ENCODE peak calls at places on chromosomes 3 and 15, in seven cellular contexts. One of them, this sample, is unnamed. For H3K27me3, the result is how much of the 10 kb centered on the place peaks cover.

GRCh38 chr3:89000886-89001285 is 106.5 kb upstream of the EPHA3 start:
- DNase-seq in uterus: no peak
- DNase-seq in SK-N-SH: no peak
- DNase-seq in tibial artery: no peak
- DNase-seq in MM.1S: no peak
- DNase-seq in kidney epithelial cell: peak
- DNase-seq in IMR-90: no peak
- DNase-seq in this sample: no peak

GRCh38 chr15:57752426-57752825 is 45.9 kb downstream of the POLR2M start:
- DNase-seq in uterus: peak
- DNase-seq in MM.1S: no peak
- DNase-seq in kidney epithelial cell: no peak
- DNase-seq in tibial artery: no peak
- DNase-seq in IMR-90: no peak
- DNase-seq in SK-N-SH: no peak
- DNase-seq in this sample: no peak

GRCh38 chr15:71301958-71302621 is 186.8 kb downstream of the THSD4 start:
- DNase-seq in MM.1S: no peak
- DNase-seq in tibial artery: no peak
- DNase-seq in IMR-90: peak
- DNase-seq in kidney epithelial cell: no peak
- DNase-seq in SK-N-SH: no peak
- DNase-seq in uterus: no peak
- DNase-seq in this sample: no peak

GRCh38 chr15:85621096-85621495 is 173.6 kb downstream of the KLHL25 start:
- DNase-seq in SK-N-SH: no peak
- DNase-seq in tibial artery: no peak
- DNase-seq in uterus: no peak
- DNase-seq in MM.1S: no peak
- DNase-seq in kidney epithelial cell: no peak
- DNase-seq in IMR-90: no peak
- DNase-seq in this sample: no peak

GRCh38 chr15:41870689-41871081 is 23.2 kb downstream of the SPTBN5 start:
- DNase-seq in SK-N-SH: no peak
- DNase-seq in IMR-90: peak
- DNase-seq in tibial artery: no peak
- DNase-seq in uterus: no peak
- DNase-seq in MM.1S: no peak
- DNase-seq in kidney epithelial cell: peak
- DNase-seq in this sample: no peak

GRCh38 chr15:79834496-79834895 is 62.3 kb downstream of the MTHFS start:
- DNase-seq in uterus: no peak
- DNase-seq in SK-N-SH: no peak
- DNase-seq in kidney epithelial cell: no peak
- DNase-seq in tibial artery: no peak
- DNase-seq in IMR-90: no peak
- DNase-seq in MM.1S: no peak
- DNase-seq in this sample: no peak

GRCh38 chr15:66670698-66671580 is 31.1 kb upstream of the SMAD6 start:
- DNase-seq in SK-N-SH: peak
- DNase-seq in tibial artery: no peak
- DNase-seq in IMR-90: no peak
- DNase-seq in uterus: no peak
- DNase-seq in kidney epithelial cell: no peak
- DNase-seq in MM.1S: no peak
- DNase-seq in this sample: no peak

GRCh38 chr3:12902181-12902999 is 61.0 kb upstream of the RPL32 start:
- DNase-seq in uterus: no peak
- DNase-seq in SK-N-SH: no peak
- DNase-seq in IMR-90: no peak
- DNase-seq in tibial artery: no peak
- DNase-seq in MM.1S: no peak
- DNase-seq in kidney epithelial cell: no peak
- DNase-seq in this sample: no peak

GRCh38 chr3:14152233-14152962 is 26.0 kb downstream of the XPC start:
- DNase-seq in MM.1S: peak
- DNase-seq in uterus: no peak
- DNase-seq in kidney epithelial cell: no peak
- DNase-seq in SK-N-SH: no peak
- DNase-seq in tibial artery: no peak
- DNase-seq in IMR-90: no peak
- DNase-seq in this sample: no peak

GRCh38 chr3:27533718-27534578 is 49.8 kb upstream of the SLC4A7 start:
- DNase-seq in MM.1S: no peak
- DNase-seq in kidney epithelial cell: peak
- DNase-seq in tibial artery: peak
- DNase-seq in IMR-90: peak
- DNase-seq in uterus: peak
- DNase-seq in SK-N-SH: no peak
- DNase-seq in this sample: peak

GRCh38 chr3:5051772-5052171 is 70.3 kb upstream of the ARL8B start:
- DNase-seq in MM.1S: no peak
- DNase-seq in uterus: no peak
- DNase-seq in IMR-90: no peak
- DNase-seq in SK-N-SH: no peak
- DNase-seq in kidney epithelial cell: no peak
- DNase-seq in tibial artery: no peak
- DNase-seq in this sample: no peak

GRCh38 chr15:68407141-68407885 is 24.6 kb downstream of the ITGA11 start:
- DNase-seq in IMR-90: no peak
- DNase-seq in tibial artery: peak
- DNase-seq in MM.1S: no peak
- DNase-seq in uterus: peak
- DNase-seq in kidney epithelial cell: no peak
- DNase-seq in SK-N-SH: no peak
- DNase-seq in this sample: no peak

GRCh38 chr15:68403161-68403941 is 28.6 kb downstream of the ITGA11 start:
- DNase-seq in kidney epithelial cell: no peak
- DNase-seq in IMR-90: no peak
- DNase-seq in uterus: peak
- DNase-seq in SK-N-SH: no peak
- DNase-seq in MM.1S: no peak
- DNase-seq in tibial artery: peak
- DNase-seq in this sample: no peak

GRCh38 chr15:68407886-68408500 is 24.0 kb downstream of the ITGA11 start:
- DNase-seq in kidney epithelial cell: no peak
- DNase-seq in IMR-90: no peak
- DNase-seq in uterus: no peak
- DNase-seq in SK-N-SH: no peak
- DNase-seq in tibial artery: peak
- DNase-seq in MM.1S: no peak
- DNase-seq in this sample: no peak

GRCh38 chr15:68404056-68404798 is 27.7 kb downstream of the ITGA11 start:
- DNase-seq in IMR-90: no peak
- DNase-seq in tibial artery: peak
- DNase-seq in MM.1S: no peak
- DNase-seq in SK-N-SH: no peak
- DNase-seq in uterus: peak
- DNase-seq in kidney epithelial cell: no peak
- DNase-seq in this sample: no peak

GRCh38 chr15:68405426-68406250 is 26.3 kb downstream of the ITGA11 start:
- DNase-seq in kidney epithelial cell: no peak
- DNase-seq in tibial artery: peak
- DNase-seq in MM.1S: no peak
- DNase-seq in uterus: peak
- DNase-seq in SK-N-SH: no peak
- DNase-seq in IMR-90: no peak
- DNase-seq in this sample: no peak
- H3K27me3 ChIP-seq in kidney epithelial cell: under half
- H3K27me3 ChIP-seq in tibial artery: under half
- H3K27me3 ChIP-seq in MM.1S: under half
- H3K27me3 ChIP-seq in uterus: under half
- H3K27me3 ChIP-seq in SK-N-SH: under half
- H3K27me3 ChIP-seq in IMR-90: under half
- H3K27me3 ChIP-seq in this sample: under half

DNA sequence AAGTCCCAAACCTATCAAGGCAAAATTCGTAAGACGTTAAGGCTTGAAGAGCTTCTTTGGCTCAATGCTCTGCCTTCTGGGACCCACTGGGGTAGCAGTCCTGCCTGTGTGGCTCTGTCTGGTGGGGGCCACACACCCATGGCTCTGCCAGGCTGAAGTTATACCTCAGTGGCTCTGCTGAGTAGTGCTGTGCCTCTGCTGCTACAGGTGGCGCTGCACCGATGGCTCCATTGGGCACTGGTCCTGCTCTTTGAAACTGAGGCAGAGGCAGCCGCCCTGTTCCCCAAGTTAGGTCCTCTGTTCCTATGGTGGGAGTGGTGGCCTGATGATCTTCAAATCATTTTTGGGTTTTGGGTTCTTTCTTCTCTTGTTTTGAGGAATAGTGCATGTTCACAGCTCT is 68.0 kb upstream of the AP4E1 start:
- DNase-seq in MM.1S: no peak
- DNase-seq in kidney epithelial cell: no peak
- DNase-seq in IMR-90: no peak
- DNase-seq in SK-N-SH: no peak
- DNase-seq in tibial artery: no peak
- DNase-seq in uterus: no peak
- DNase-seq in this sample: no peak
- TF ChIP-seq CTCF in MM.1S: no peak
- TF ChIP-seq CTCF in kidney epithelial cell: no peak
- TF ChIP-seq CTCF in IMR-90: no peak
- TF ChIP-seq CTCF in SK-N-SH: no peak
- TF ChIP-seq CTCF in tibial artery: no peak
- TF ChIP-seq CTCF in uterus: no peak
- TF ChIP-seq CTCF in this sample: peak

GRCh38 chr15:52785672-52786406 is 4.3 kb downstream of the ONECUT1 start:
- DNase-seq in tibial artery: no peak
- DNase-seq in MM.1S: no peak
- DNase-seq in SK-N-SH: no peak
- DNase-seq in IMR-90: no peak
- DNase-seq in uterus: no peak
- DNase-seq in kidney epithelial cell: no peak
- DNase-seq in this sample: no peak
- H3K27me3 ChIP-seq in tibial artery: half or more
- H3K27me3 ChIP-seq in MM.1S: half or more
- H3K27me3 ChIP-seq in SK-N-SH: half or more
- H3K27me3 ChIP-seq in IMR-90: half or more
- H3K27me3 ChIP-seq in uterus: half or more
- H3K27me3 ChIP-seq in kidney epithelial cell: half or more
- H3K27me3 ChIP-seq in this sample: under half

GRCh38 chr15:74630284-74631086 is 14.8 kb downstream of the CLK3 start:
- DNase-seq in kidney epithelial cell: no peak
- DNase-seq in SK-N-SH: no peak
- DNase-seq in tibial artery: peak
- DNase-seq in MM.1S: no peak
- DNase-seq in IMR-90: no peak
- DNase-seq in uterus: no peak
- DNase-seq in this sample: no peak
- TF ChIP-seq CTCF in kidney epithelial cell: no peak
- TF ChIP-seq CTCF in SK-N-SH: peak
- TF ChIP-seq CTCF in tibial artery: no peak
- TF ChIP-seq CTCF in MM.1S: no peak
- TF ChIP-seq CTCF in IMR-90: no peak
- TF ChIP-seq CTCF in uterus: no peak
- TF ChIP-seq CTCF in this sample: no peak

This sample was measured in GM06990.